ENCODE peak calls at places on chromosomes 2 and 18, in eight cellular contexts. P is transverse colon, M is gastrocnemius medialis, E is breast epithelium, V is adrenal gland, I is Peyer's patch, Y is IMR-90, X is K562. L is an unnamed sample. For H3K36me3, the result is how much of the 10 kb centered on the place peaks cover.

GRCh38 chr2:19554520-19554919 is 196.1 kb upstream of the OSR1 start:
- DNase-seq in P (no peak), M (no peak), E (no peak), V (no peak), I (no peak), Y (no peak), X (no peak), L (no peak)

GRCh38 chr18:23158058-23158457 is 22.8 kb downstream of the CABLES1 start:
- DNase-seq in P (no peak), M (no peak), E (no peak), V (no peak), I (no peak), Y (no peak), X (no peak), L (no peak)

GRCh38 chr2:100610381-100610831 is 47.6 kb downstream of the PDCL3 start:
- DNase-seq in P (peak), M (peak), E (peak), V (peak), I (peak), Y (peak), X (peak), L (peak)

GRCh38 chr2:65458999-65459398 is 26.6 kb upstream of the SPRED2 start:
- DNase-seq in P (no peak), M (no peak), E (no peak), V (no peak), I (no peak), Y (peak), X (no peak), L (no peak)

GRCh38 chr2:72127401-72128058 is 20.1 kb downstream of the CYP26B1 start:
- DNase-seq in P (no peak), M (no peak), E (peak), V (no peak), I (no peak), Y (no peak), X (no peak), L (no peak)

GRCh38 chr2:166440313-166440712 is 53.7 kb downstream of the SCN7A start:
- DNase-seq in P (no peak), M (no peak), E (no peak), V (no peak), I (no peak), Y (no peak), X (no peak), L (no peak)

GRCh38 chr2:119028327-119029174 is 86.6 kb downstream of the MARCO start:
- DNase-seq in P (peak), M (no peak), E (no peak), V (no peak), I (no peak), Y (peak), X (peak), L (no peak)

GRCh38 chr2:173282795-173283545 is 71.7 kb upstream of the CDCA7 start:
- DNase-seq in P (no peak), M (no peak), E (no peak), V (no peak), I (no peak), Y (no peak), X (no peak), L (no peak)

GRCh38 chr2:46493241-46493970 is 14.0 kb downstream of the TMEM247 start:
- DNase-seq in P (no peak), M (no peak), E (no peak), V (no peak), I (no peak), Y (peak), X (no peak), L (no peak)

GRCh38 chr18:75198046-75198445 is 10.9 kb downstream of the PTGR3 start:
- DNase-seq in P (no peak), M (no peak), E (no peak), V (no peak), I (no peak), Y (peak), X (no peak), L (no peak)

GRCh38 chr2:238970553-238971081 is 122.7 kb downstream of the TWIST2 start:
- DNase-seq in P (peak), M (no peak), E (no peak), V (peak), I (peak), Y (peak), X (peak), L (peak)

GRCh38 chr2:39368846-39369245 is 68.2 kb downstream of the MAP4K3 start:
- DNase-seq in P (no peak), M (no peak), E (no peak), V (no peak), I (no peak), Y (no peak), X (no peak), L (no peak)

GRCh38 chr2:189866296-189866695 is 82.0 kb downstream of the PMS1 start:
- DNase-seq in P (no peak), M (no peak), E (no peak), V (no peak), I (no peak), Y (peak), X (no peak), L (no peak)

GRCh38 chr2:41784496-41784895 is 263.3 kb upstream of the PKDCC start:
- DNase-seq in P (no peak), M (no peak), E (no peak), V (no peak), I (no peak), Y (no peak), X (no peak), L (no peak)

GRCh38 chr18:59219672-59220163 is at the start of gene GRP:
- DNase-seq in P (no peak), M (no peak), E (no peak), V (no peak), I (no peak), Y (no peak), X (no peak), L (no peak)

GRCh38 chr2:121129692-121130091 is 155.3 kb downstream of the TFCP2L1 start:
- DNase-seq in P (no peak), M (no peak), E (no peak), V (no peak), I (no peak), Y (no peak), X (no peak), L (no peak)

GRCh38 chr2:26848336-26849055 is 564 bp downstream of the DPYSL5 start:
- DNase-seq in P (no peak), M (no peak), E (no peak), V (no peak), I (peak), Y (no peak), X (no peak), L (no peak)

GRCh38 chr18:24276994-24277393 is 120.6 kb downstream of the OSBPL1A start:
- DNase-seq in P (no peak), M (no peak), E (no peak), V (no peak), I (no peak), Y (no peak), X (no peak), L (no peak)

GRCh38 chr2:51795248-51795888 is 763.4 kb upstream of the NRXN1 start:
- DNase-seq in P (peak), M (no peak), E (no peak), V (no peak), I (no peak), Y (no peak), X (no peak), L (no peak)

GRCh38 chr2:205660521-205661124 is 21.7 kb upstream of the NRP2 start:
- DNase-seq in P (peak), M (no peak), E (no peak), V (no peak), I (no peak), Y (peak), X (no peak), L (no peak)

GRCh38 chr2:129894616-129895015 is 84.8 kb upstream of the RAB6C start:
- DNase-seq in P (no peak), M (no peak), E (no peak), V (no peak), I (peak), Y (no peak), X (no peak), L (no peak)

GRCh38 chr2:188474316-188474715 is 182.6 kb downstream of the GULP1 start:
- DNase-seq in P (no peak), M (no peak), E (no peak), V (no peak), I (no peak), Y (no peak), X (no peak), L (no peak)

GRCh38 chr18:79868811-79869541 is 71.2 kb downstream of the KCNG2 start:
- DNase-seq in P (no peak), M (no peak), E (no peak), V (no peak), I (no peak), Y (no peak), X (no peak), L (no peak)

GRCh38 chr2:134137182-134137595 is 116.7 kb upstream of the MGAT5 start:
- DNase-seq in P (no peak), M (no peak), E (no peak), V (peak), I (no peak), Y (peak), X (no peak), L (no peak)

GRCh38 chr2:236038096-236038495 is 130.1 kb downstream of the GBX2 start:
- DNase-seq in P (no peak), M (no peak), E (no peak), V (no peak), I (no peak), Y (no peak), X (no peak), L (no peak)

GRCh38 chr2:141063410-141063809 is 1067.4 kb downstream of the LRP1B start:
- DNase-seq in P (no peak), M (no peak), E (no peak), V (no peak), I (no peak), Y (no peak), X (no peak), L (no peak)

GRCh38 chr2:26457695-26458364 is 20.1 kb downstream of the OTOF start:
- DNase-seq in P (no peak), M (no peak), E (peak), V (no peak), I (no peak), Y (no peak), X (no peak), L (peak)

GRCh38 chr2:147076634-147077033 is 768.2 kb upstream of the ACVR2A start:
- DNase-seq in P (no peak), M (no peak), E (no peak), V (no peak), I (no peak), Y (peak), X (no peak), L (no peak)

GRCh38 chr2:21821697-21822227 is 698.0 kb downstream of the TDRD15 start:
- DNase-seq in P (no peak), M (no peak), E (no peak), V (no peak), I (no peak), Y (peak), X (no peak), L (no peak)

GRCh38 chr18:8721716-8722115 is 16.4 kb downstream of the MTCL1 start:
- DNase-seq in P (no peak), M (no peak), E (no peak), V (no peak), I (no peak), Y (peak), X (no peak), L (no peak)

GRCh38 chr2:2260691-2261268 is 70.3 kb downstream of the MYT1L start:
- DNase-seq in P (no peak), M (no peak), E (no peak), V (no peak), I (no peak), Y (no peak), X (no peak), L (peak)

GRCh38 chr2:36356990-36357505 is 1.5 kb downstream of the CRIM1 start:
- DNase-seq in P (peak), M (no peak), E (no peak), V (peak), I (peak), Y (peak), X (no peak), L (no peak)

DNA sequence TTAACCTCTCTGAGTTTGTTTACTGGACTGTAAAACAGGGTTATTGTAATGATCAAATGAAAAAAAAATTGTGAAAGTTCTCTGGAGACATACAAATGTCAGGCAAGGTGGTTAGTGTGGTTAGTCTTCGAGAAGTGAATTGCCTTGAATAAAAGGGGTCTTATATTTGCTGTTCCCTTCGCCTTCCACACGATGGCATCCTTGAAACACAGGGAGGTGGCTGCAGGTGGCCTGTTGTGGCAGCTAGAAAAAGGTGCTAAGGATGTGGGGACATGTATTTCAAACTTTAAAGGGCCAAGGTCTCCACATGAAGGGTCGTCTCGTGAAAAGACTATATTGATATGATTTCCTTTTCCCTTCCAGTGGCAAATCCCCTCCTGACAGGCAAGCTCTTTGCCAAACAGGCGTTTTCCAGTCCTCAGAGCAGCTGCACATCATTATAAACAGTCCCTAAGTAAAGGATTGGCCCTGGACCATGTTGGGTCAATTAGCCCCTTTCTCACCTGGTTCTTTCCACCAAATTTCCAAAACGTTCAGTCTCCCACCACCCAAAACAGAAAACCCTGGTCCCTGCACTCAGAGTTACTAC is 68.5 kb downstream of the COPS8 start:
- DNase-seq in P (no peak), M (no peak), E (no peak), V (peak), I (no peak), Y (peak), X (peak), L (peak)
- H3K27ac ChIP-seq in P (no peak), M (peak), E (no peak), V (no peak), I (no peak), Y (peak), X (no peak), L (no peak)

DNA sequence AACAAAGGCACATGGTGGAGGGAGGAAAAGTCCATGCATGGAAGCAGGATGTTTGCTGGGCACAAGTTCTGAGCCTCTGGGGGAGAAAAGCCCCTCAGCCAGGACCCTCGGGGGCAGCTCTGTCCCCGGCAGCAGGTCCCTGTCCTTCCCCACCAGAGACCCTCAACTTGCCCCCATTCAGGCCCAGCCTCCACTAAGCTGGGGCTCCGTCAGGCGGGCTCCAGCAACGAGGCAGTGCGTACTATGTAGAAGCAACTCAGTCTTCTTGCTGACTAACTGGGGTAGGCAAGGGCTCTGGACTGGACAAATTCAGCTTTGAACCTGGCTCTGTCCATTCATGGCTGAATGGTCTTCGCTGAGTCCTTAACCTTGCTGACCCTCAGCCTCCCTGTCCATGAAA is 23.0 kb downstream of the CFAP65 start:
- DNase-seq in P (no peak), M (no peak), E (no peak), V (no peak), I (no peak), Y (no peak), X (no peak), L (no peak)
- H3K36me3 ChIP-seq in P (under half), M (under half), E (under half), V (under half), I (under half), Y (under half), X (under half), L (under half)

GRCh38 chr2:241733391-241734207 is 831 bp upstream of the D2HGDH start:
- DNase-seq in P (no peak), M (no peak), E (no peak), V (no peak), I (no peak), Y (no peak), X (no peak), L (no peak)

GRCh38 chr2:241730679-241731293 is 3.6 kb upstream of the D2HGDH start:
- DNase-seq in P (no peak), M (no peak), E (no peak), V (no peak), I (no peak), Y (no peak), X (peak), L (no peak)

GRCh38 chr2:241736111-241736510 is 1.7 kb downstream of the D2HGDH start:
- DNase-seq in P (no peak), M (no peak), E (no peak), V (no peak), I (no peak), Y (no peak), X (no peak), L (no peak)

GRCh38 chr2:241734467-241735208 is at the start of gene D2HGDH:
- DNase-seq in P (peak), M (peak), E (peak), V (peak), I (peak), Y (peak), X (peak), L (peak)

GRCh38 chr2:241734208-241734466 is 293 bp upstream of the D2HGDH start:
- DNase-seq in P (no peak), M (no peak), E (no peak), V (no peak), I (no peak), Y (no peak), X (no peak), L (no peak)
- TF ChIP-seq POLR2A in P (peak), M (no peak), E (no peak), V (no peak), I (no peak), Y (no peak), X (no peak), L (no peak)

DNA sequence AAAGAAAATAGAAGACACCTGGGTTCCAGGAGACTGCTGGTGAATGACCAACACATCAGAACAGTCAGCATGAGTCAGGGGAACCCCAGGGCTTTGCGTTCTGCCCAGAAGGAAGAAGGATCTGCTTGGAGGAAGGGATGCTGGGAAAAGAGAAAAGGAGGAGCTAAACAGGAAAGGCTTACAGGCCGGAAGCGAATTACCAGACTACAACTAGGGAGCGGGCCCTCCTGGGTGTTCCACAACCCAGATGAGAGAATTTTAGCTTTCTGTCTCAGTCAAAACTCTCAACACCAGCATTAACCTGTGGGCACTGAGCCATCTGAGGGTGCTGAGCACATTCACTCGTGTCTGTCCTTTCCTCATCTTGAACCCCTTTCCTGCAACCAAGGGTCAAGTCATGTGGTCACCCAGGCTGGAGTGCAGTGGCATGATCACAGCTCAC is 19.2 kb downstream of the CDC42EP3 start:
- DNase-seq in P (no peak), M (no peak), E (no peak), V (no peak), I (no peak), Y (peak), X (no peak), L (no peak)
- H3K27ac ChIP-seq in P (peak), M (peak), E (no peak), V (no peak), I (no peak), Y (peak), X (no peak), L (no peak)

GRCh38 chr2:127278959-127279358 is 15.0 kb downstream of the ERCC3 start:
- DNase-seq in P (no peak), M (no peak), E (no peak), V (no peak), I (no peak), Y (no peak), X (no peak), L (no peak)

GRCh38 chr2:127283275-127283674 is 10.7 kb downstream of the ERCC3 start:
- DNase-seq in P (no peak), M (no peak), E (no peak), V (no peak), I (no peak), Y (no peak), X (no peak), L (no peak)

GRCh38 chr2:127279781-127280180 is 14.2 kb downstream of the ERCC3 start:
- DNase-seq in P (no peak), M (no peak), E (no peak), V (no peak), I (no peak), Y (no peak), X (no peak), L (no peak)

GRCh38 chr2:127277028-127277427 is 16.9 kb downstream of the ERCC3 start:
- DNase-seq in P (no peak), M (no peak), E (no peak), V (no peak), I (no peak), Y (peak), X (no peak), L (no peak)

GRCh38 chr2:127280693-127281092 is 13.3 kb downstream of the ERCC3 start:
- DNase-seq in P (no peak), M (no peak), E (no peak), V (no peak), I (no peak), Y (no peak), X (no peak), L (no peak)
- H3K36me3 ChIP-seq in P (under half), M (half or more), E (under half), V (half or more), I (under half), Y (half or more), X (half or more), L (half or more)